ENCODE peak calls at places on chromosomes 2 and 18, in seven cellular contexts. O is heart left ventricle; B is H1; N is breast epithelium; D is CD8-positive, alpha-beta memory T cell; R is neuronal stem cell; J is A549. S is an unnamed sample. For H3K4me1, the result is how much of the 10 kb centered on the place peaks cover.

GRCh38 chr2:167946367-167946955 is 300.9 kb downstream of the STK39 start:
- DNase-seq in O (no peak), B (no peak), N (no peak), D (no peak), R (peak), J (no peak), S (no peak)

GRCh38 chr18:8257851-8258434 is 351.3 kb upstream of the RAB12 start:
- DNase-seq in O (no peak), B (no peak), N (no peak), D (no peak), R (no peak), J (no peak), S (no peak)

GRCh38 chr2:148865515-148865914 is 9.5 kb upstream of the KIF5C start:
- DNase-seq in O (no peak), B (no peak), N (no peak), D (no peak), R (no peak), J (no peak), S (no peak)

GRCh38 chr2:28233070-28233718 is 159.5 kb upstream of the FOSL2 start:
- DNase-seq in O (no peak), B (no peak), N (no peak), D (no peak), R (no peak), J (peak), S (no peak)

GRCh38 chr18:21745234-21745633 is 4.6 kb downstream of the MIB1 start:
- DNase-seq in O (no peak), B (no peak), N (no peak), D (no peak), R (no peak), J (no peak), S (no peak)

GRCh38 chr2:97849881-97850540 is 136.6 kb downstream of the ZAP70 start:
- DNase-seq in O (no peak), B (no peak), N (no peak), D (no peak), R (no peak), J (no peak), S (no peak)

GRCh38 chr2:18949871-18950597 is 360.7 kb upstream of the NT5C1B start:
- DNase-seq in O (no peak), B (no peak), N (no peak), D (no peak), R (no peak), J (peak), S (no peak)

GRCh38 chr2:147531299-147531698 is 313.5 kb upstream of the ACVR2A start:
- DNase-seq in O (no peak), B (no peak), N (no peak), D (no peak), R (no peak), J (no peak), S (no peak)

GRCh38 chr18:61039251-61039650 is 294.0 kb upstream of the CDH20 start:
- DNase-seq in O (no peak), B (no peak), N (no peak), D (no peak), R (no peak), J (no peak), S (no peak)

GRCh38 chr2:220893411-220893810 is 678.7 kb downstream of the EPHA4 start:
- DNase-seq in O (no peak), B (no peak), N (no peak), D (no peak), R (no peak), J (no peak), S (no peak)

GRCh38 chr2:145626301-145626700 is 1106.4 kb upstream of the ZEB2 start:
- DNase-seq in O (no peak), B (no peak), N (no peak), D (no peak), R (no peak), J (no peak), S (no peak)

GRCh38 chr2:108363048-108363899 is 14.5 kb upstream of the SULT1C4 start:
- DNase-seq in O (no peak), B (no peak), N (no peak), D (no peak), R (no peak), J (peak), S (no peak)

GRCh38 chr2:57105694-57106093 is 921.9 kb downstream of the CCDC85A start:
- DNase-seq in O (no peak), B (no peak), N (no peak), D (no peak), R (no peak), J (no peak), S (no peak)

GRCh38 chr2:158745067-158745865 is 49.9 kb upstream of the DAPL1 start:
- DNase-seq in O (no peak), B (peak), N (no peak), D (peak), R (peak), J (peak), S (no peak)

GRCh38 chr2:85503611-85504433 is 35.1 kb upstream of the MAT2A start:
- DNase-seq in O (no peak), B (no peak), N (no peak), D (no peak), R (no peak), J (no peak), S (no peak)

GRCh38 chr2:222336442-222336841 is 37.6 kb upstream of the PAX3 start:
- DNase-seq in O (no peak), B (no peak), N (no peak), D (no peak), R (no peak), J (no peak), S (no peak)

GRCh38 chr2:176415946-176416499 is 146.8 kb downstream of the MTX2 start:
- DNase-seq in O (no peak), B (no peak), N (no peak), D (no peak), R (no peak), J (no peak), S (no peak)

GRCh38 chr2:133848111-133848649 is 279.9 kb upstream of the NCKAP5 start:
- DNase-seq in O (no peak), B (no peak), N (no peak), D (no peak), R (no peak), J (no peak), S (no peak)

GRCh38 chr2:173075781-173076556 is at the start of gene MAP3K20:
- DNase-seq in O (peak), B (peak), N (peak), D (peak), R (peak), J (peak), S (peak)

GRCh38 chr2:218230882-218231281 is 13.9 kb downstream of the ARPC2 start:
- DNase-seq in O (no peak), B (no peak), N (no peak), D (peak), R (no peak), J (peak), S (no peak)

GRCh38 chr2:165876712-165877111 is 76.9 kb downstream of the TTC21B start:
- DNase-seq in O (no peak), B (no peak), N (no peak), D (no peak), R (no peak), J (no peak), S (no peak)

GRCh38 chr2:46151582-46151981 is 145.6 kb upstream of the EPAS1 start:
- DNase-seq in O (no peak), B (no peak), N (no peak), D (no peak), R (no peak), J (peak), S (no peak)

GRCh38 chr18:29874519-29875098 is 1167.9 kb downstream of the DSC3 start:
- DNase-seq in O (no peak), B (no peak), N (no peak), D (no peak), R (peak), J (peak), S (no peak)

GRCh38 chr2:98569197-98569793 is 39.0 kb downstream of the COA5 start:
- DNase-seq in O (no peak), B (peak), N (no peak), D (peak), R (peak), J (peak), S (no peak)

GRCh38 chr2:232466221-232466620 is 10.3 kb downstream of the ALPI start:
- DNase-seq in O (no peak), B (no peak), N (no peak), D (no peak), R (no peak), J (no peak), S (no peak)

GRCh38 chr2:201273330-201273983 is 13.1 kb downstream of the CASP8 start:
- DNase-seq in O (no peak), B (no peak), N (no peak), D (no peak), R (no peak), J (no peak), S (no peak)

GRCh38 chr2:63044360-63045327 is 6.0 kb upstream of the OTX1 start:
- DNase-seq in O (no peak), B (peak), N (no peak), D (no peak), R (peak), J (no peak), S (no peak)

GRCh38 chr2:128756372-128756730 is 437.7 kb upstream of the HS6ST1 start:
- DNase-seq in O (no peak), B (no peak), N (no peak), D (no peak), R (no peak), J (no peak), S (peak)

GRCh38 chr2:176063958-176064357 is 19.8 kb downstream of the EVX2 start:
- DNase-seq in O (no peak), B (no peak), N (no peak), D (no peak), R (no peak), J (no peak), S (no peak)

GRCh38 chr2:145984541-145984940 is 1464.6 kb upstream of the ZEB2 start:
- DNase-seq in O (no peak), B (no peak), N (no peak), D (no peak), R (no peak), J (peak), S (no peak)

GRCh38 chr2:112055833-112056625 is 960 bp downstream of the TMEM87B start:
- DNase-seq in O (peak), B (no peak), N (no peak), D (peak), R (peak), J (peak), S (peak)

GRCh38 chr2:9170458-9171130 is 36.0 kb upstream of the ASAP2 start:
- DNase-seq in O (no peak), B (no peak), N (no peak), D (no peak), R (no peak), J (no peak), S (no peak)

GRCh38 chr2:73825408-73825807 is 3.4 kb upstream of the STAMBP start:
- DNase-seq in O (no peak), B (no peak), N (no peak), D (no peak), R (no peak), J (no peak), S (no peak)

GRCh38 chr2:216770050-216770449 is 74.7 kb upstream of the IGFBP5 start:
- DNase-seq in O (no peak), B (peak), N (no peak), D (no peak), R (no peak), J (no peak), S (no peak)

GRCh38 chr2:113965644-113966043 is 75.8 kb downstream of the ACTR3 start:
- DNase-seq in O (no peak), B (peak), N (no peak), D (no peak), R (peak), J (peak), S (no peak)

GRCh38 chr2:239932881-239933735 is 92.0 kb downstream of the NDUFA10 start:
- DNase-seq in O (peak), B (no peak), N (peak), D (no peak), R (no peak), J (no peak), S (peak)

GRCh38 chr2:38572167-38572566 is 30.6 kb downstream of the HNRNPLL start:
- DNase-seq in O (no peak), B (no peak), N (no peak), D (no peak), R (no peak), J (no peak), S (no peak)

GRCh38 chr18:58025733-58026132 is 18.3 kb upstream of the NEDD4L start:
- DNase-seq in O (no peak), B (no peak), N (no peak), D (no peak), R (no peak), J (no peak), S (no peak)

DNA sequence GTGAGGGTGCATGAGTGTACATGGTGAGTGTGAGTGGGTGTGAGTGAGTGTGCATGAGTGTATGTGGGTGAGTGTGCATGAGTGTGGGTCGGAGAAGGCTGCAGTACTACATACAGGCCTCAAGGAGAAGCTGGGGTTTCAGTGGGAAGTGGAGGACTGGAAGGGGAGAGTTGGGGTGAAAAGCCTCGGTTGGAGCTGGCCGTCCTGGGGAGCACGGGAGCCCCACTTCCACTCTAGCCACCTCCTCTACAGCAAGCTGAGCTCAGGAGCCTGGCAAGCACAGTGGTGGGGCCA is 68.7 kb upstream of the HPCAL1 start:
- DNase-seq in O (peak), B (no peak), N (peak), D (no peak), R (no peak), J (no peak), S (no peak)
- H3K4me1 ChIP-seq in O (under half), B (under half), N (under half), D (under half), R (under half), J (under half), S (under half)

GRCh38 chr18:43279015-43279758 is 1.9 kb upstream of the SYT4 start:
- DNase-seq in O (no peak), B (no peak), N (no peak), D (no peak), R (peak), J (peak), S (no peak)
- H3K27ac ChIP-seq in O (no peak), B (no peak), N (no peak), D (no peak), R (no peak), J (no peak), S (no peak)

GRCh38 chr2:190820416-190820815 is 60.2 kb upstream of the GLS start:
- DNase-seq in O (no peak), B (no peak), N (no peak), D (no peak), R (no peak), J (no peak), S (no peak)

GRCh38 chr2:190815223-190815622 is 65.4 kb upstream of the GLS start:
- DNase-seq in O (no peak), B (no peak), N (no peak), D (no peak), R (no peak), J (no peak), S (no peak)

GRCh38 chr2:190812506-190813294 is 67.9 kb upstream of the GLS start:
- DNase-seq in O (no peak), B (no peak), N (no peak), D (no peak), R (no peak), J (no peak), S (no peak)

GRCh38 chr2:190819835-190820234 is 60.8 kb upstream of the GLS start:
- DNase-seq in O (no peak), B (no peak), N (no peak), D (no peak), R (no peak), J (no peak), S (no peak)

GRCh38 chr2:190817082-190817481 is 63.5 kb upstream of the GLS start:
- DNase-seq in O (no peak), B (no peak), N (no peak), D (no peak), R (no peak), J (no peak), S (no peak)
- H3K4me3 ChIP-seq in O (no peak), B (no peak), N (no peak), D (no peak), R (no peak), J (no peak), S (no peak)

DNA sequence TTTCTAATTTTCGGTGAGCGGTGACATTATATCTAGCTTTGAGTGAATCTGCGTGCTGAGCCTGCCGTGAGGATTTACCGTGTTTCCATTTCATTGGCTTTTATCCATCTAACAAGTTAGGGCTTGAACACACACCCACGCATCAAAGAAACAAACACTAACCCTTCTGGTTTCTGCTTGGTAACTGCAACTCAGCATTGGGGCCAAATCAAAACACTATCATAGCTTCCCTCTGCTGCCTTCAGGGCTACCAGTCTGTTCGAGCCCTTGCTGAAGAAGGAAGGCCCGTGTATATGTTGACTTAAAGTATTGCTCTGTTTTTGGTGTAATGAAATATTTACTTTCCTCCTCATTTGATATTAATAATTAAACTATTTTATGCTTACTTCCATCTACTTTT is 227.2 kb downstream of the PHLPP1 start:
- DNase-seq in O (no peak), B (no peak), N (no peak), D (no peak), R (no peak), J (no peak), S (no peak)
- H3K4me1 ChIP-seq in O (under half), B (under half), N (under half), D (under half), R (under half), J (under half), S (under half)

GRCh38 chr2:151544449-151544848 is 134.7 kb downstream of the RIF1 start:
- DNase-seq in O (no peak), B (no peak), N (no peak), D (no peak), R (no peak), J (no peak), S (no peak)

GRCh38 chr2:151549191-151549590 is 139.5 kb downstream of the RIF1 start:
- DNase-seq in O (no peak), B (no peak), N (no peak), D (no peak), R (no peak), J (no peak), S (no peak)

DNA sequence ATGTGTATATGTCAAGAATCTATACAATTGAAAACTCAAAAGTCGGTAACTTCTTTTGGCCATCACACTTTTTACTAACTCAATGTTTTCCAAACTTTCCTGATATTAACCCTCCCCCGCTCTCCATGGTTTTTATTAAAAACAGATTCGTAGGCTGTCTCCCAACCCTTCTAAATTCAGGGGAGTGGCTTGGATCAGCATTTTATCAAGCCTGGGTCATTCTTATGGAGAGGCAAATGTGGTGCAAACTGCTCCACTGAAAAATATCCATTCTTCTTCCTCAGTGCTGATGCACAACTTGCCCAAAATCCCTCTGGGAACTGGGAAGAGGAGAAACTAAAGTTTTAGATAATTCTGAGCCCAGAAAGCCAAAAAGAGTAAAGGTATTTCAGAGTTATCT is 134.2 kb downstream of the RIF1 start:
- DNase-seq in O (no peak), B (no peak), N (no peak), D (no peak), R (no peak), J (no peak), S (no peak)
- H3K27ac ChIP-seq in O (no peak), B (no peak), N (peak), D (no peak), R (no peak), J (no peak), S (no peak)

DNA sequence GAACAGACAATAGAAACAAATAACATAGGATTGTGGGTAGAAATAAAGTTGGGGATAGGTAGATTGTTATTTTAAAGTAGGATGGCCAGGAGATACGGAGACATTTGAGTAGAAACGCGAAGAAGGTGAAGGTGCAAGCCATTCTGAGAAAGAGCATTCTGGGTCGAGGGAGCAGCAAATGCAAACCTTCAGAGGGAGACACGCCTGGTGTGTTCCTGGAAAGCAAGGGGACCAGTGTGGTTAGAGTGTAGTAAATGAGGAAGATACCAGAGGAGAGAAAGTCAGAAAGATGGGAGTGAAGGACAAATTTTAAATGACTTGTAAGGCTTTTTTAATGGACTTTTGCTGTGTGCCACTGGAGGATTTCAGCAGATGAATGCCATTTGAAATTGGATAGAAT is 1.7 kb downstream of the CYP20A1 start:
- DNase-seq in O (no peak), B (peak), N (no peak), D (no peak), R (no peak), J (no peak), S (no peak)
- H3K4me3 ChIP-seq in O (no peak), B (no peak), N (peak), D (peak), R (no peak), J (no peak), S (no peak)